ENCODE peak calls at places on chromosome 20, in eight cellular contexts. N, F, V, T, P, D, O and B are unnamed samples.
A peak's percentile ranks its signal among the peaks of the same experiment; 100 is the strongest.

GRCh38 chr20:25355191-25355590 is 35.4 kb downstream of the ABHD12 start:
- DNase-seq in N (no peak), F (no peak), V (no peak), T (no peak), P (no peak), D (no peak), O (no peak), B (no peak)

GRCh38 chr20:41029150-41029872 is 689 bp downstream of the TOP1 start:
- DNase-seq in N (peak; percentile 61), F (peak; percentile 31), V (peak; percentile 69), T (peak; percentile 73), P (no peak), D (no peak), O (peak; percentile 32), B (peak; percentile 35)

GRCh38 chr20:45028424-45029136 is 62.3 kb downstream of the STK4 start:
- DNase-seq in N (no peak), F (no peak), V (no peak), T (no peak), P (no peak), D (no peak), O (no peak), B (no peak)

GRCh38 chr20:21515300-21516179 is 1.7 kb upstream of the NKX2-2 start:
- DNase-seq in N (no peak), F (no peak), V (no peak), T (no peak), P (no peak), D (no peak), O (no peak), B (peak; percentile 58)

GRCh38 chr20:14142171-14142570 is 146.9 kb downstream of the MACROD2 start:
- DNase-seq in N (no peak), F (peak; percentile 63), V (no peak), T (no peak), P (peak; percentile 83), D (no peak), O (peak; percentile 18), B (peak; percentile 16)

GRCh38 chr20:58719971-58720371 is 27.4 kb downstream of the NPEPL1 start:
- DNase-seq in N (peak; percentile 32), F (no peak), V (no peak), T (peak; percentile 48), P (no peak), D (no peak), O (peak; percentile 13), B (no peak)

GRCh38 chr20:47220161-47220582 is 136.3 kb downstream of the ZMYND8 start:
- DNase-seq in N (peak; percentile 49), F (peak; percentile 38), V (no peak), T (no peak), P (no peak), D (no peak), O (peak; percentile 19), B (peak; percentile 12)

GRCh38 chr20:62068997-62069396 is 3.3 kb upstream of the TAF4 start:
- DNase-seq in N (no peak), F (no peak), V (no peak), T (no peak), P (no peak), D (no peak), O (peak; percentile 22), B (no peak)

GRCh38 chr20:15475483-15475882 is 1097.8 kb downstream of the KIF16B start:
- DNase-seq in N (peak; percentile 49), F (peak; percentile 23), V (peak; percentile 49), T (no peak), P (no peak), D (no peak), O (peak; percentile 35), B (no peak)

GRCh38 chr20:17511401-17511800 is 19.8 kb downstream of the BFSP1 start:
- DNase-seq in N (no peak), F (no peak), V (no peak), T (no peak), P (no peak), D (no peak), O (no peak), B (no peak)

GRCh38 chr20:61560361-61560853 is 308.3 kb downstream of the CDH4 start:
- DNase-seq in N (no peak), F (peak; percentile 52), V (no peak), T (no peak), P (no peak), D (no peak), O (peak; percentile 11), B (peak; percentile 8)

GRCh38 chr20:13401596-13401995 is 180.5 kb downstream of the ISM1 start:
- DNase-seq in N (no peak), F (no peak), V (no peak), T (no peak), P (no peak), D (no peak), O (no peak), B (no peak)

GRCh38 chr20:57440678-57441509 is 49.7 kb downstream of the RBM38 start:
- DNase-seq in N (peak; percentile 93), F (peak; percentile 88), V (peak; percentile 82), T (peak; percentile 81), P (peak; percentile 88), D (peak; percentile 66), O (peak; percentile 58), B (no peak)

GRCh38 chr20:59221881-59222238 is 58.2 kb downstream of the ZNF831 start:
- DNase-seq in N (no peak), F (no peak), V (no peak), T (no peak), P (no peak), D (no peak), O (no peak), B (no peak)

GRCh38 chr20:24098886-24099285 is 110.3 kb upstream of the GGTLC1 start:
- DNase-seq in N (no peak), F (no peak), V (no peak), T (no peak), P (no peak), D (no peak), O (no peak), B (no peak)

GRCh38 chr20:47338131-47338628 is 18.3 kb downstream of the ZMYND8 start:
- DNase-seq in N (peak; percentile 56), F (no peak), V (no peak), T (no peak), P (no peak), D (no peak), O (no peak), B (no peak)

GRCh38 chr20:17505664-17506517 is 25.3 kb downstream of the BFSP1 start:
- DNase-seq in N (no peak), F (no peak), V (peak; percentile 63), T (no peak), P (no peak), D (no peak), O (no peak), B (no peak)

GRCh38 chr20:9298906-9299305 is 215.5 kb upstream of the LAMP5 start:
- DNase-seq in N (no peak), F (no peak), V (no peak), T (no peak), P (no peak), D (no peak), O (no peak), B (no peak)

GRCh38 chr20:8720089-8720488 is 348.8 kb upstream of the PLCB4 start:
- DNase-seq in N (no peak), F (no peak), V (no peak), T (no peak), P (no peak), D (no peak), O (no peak), B (no peak)

GRCh38 chr20:48630342-48631075 is 197.3 kb downstream of the PREX1 start:
- DNase-seq in N (no peak), F (no peak), V (no peak), T (no peak), P (no peak), D (no peak), O (no peak), B (no peak)

GRCh38 chr20:47981242-47981641 is 196.0 kb upstream of the SULF2 start:
- DNase-seq in N (no peak), F (no peak), V (no peak), T (no peak), P (no peak), D (no peak), O (no peak), B (no peak)

GRCh38 chr20:38732981-38733380 is 8.7 kb downstream of the SLC32A1 start:
- DNase-seq in N (no peak), F (no peak), V (no peak), T (no peak), P (no peak), D (no peak), O (no peak), B (no peak)

GRCh38 chr20:38735172-38735571 is 10.9 kb downstream of the SLC32A1 start:
- DNase-seq in N (no peak), F (no peak), V (no peak), T (no peak), P (no peak), D (no peak), O (no peak), B (no peak)

GRCh38 chr20:38737887-38738286 is 10.4 kb upstream of the ACTR5 start:
- DNase-seq in N (no peak), F (no peak), V (no peak), T (no peak), P (no peak), D (no peak), O (no peak), B (no peak)
- H3K4me1 ChIP-seq in N (no peaks in the 10 kb centered on the region), F (no peaks in the 10 kb centered on the region), V (no peaks in the 10 kb centered on the region), T (no peaks in the 10 kb centered on the region), P (no peaks in the 10 kb centered on the region), D (no peaks in the 10 kb centered on the region), O (no peaks in the 10 kb centered on the region), B (no peaks in the 10 kb centered on the region)

GRCh38 chr20:55961351-55962320 is 43.7 kb downstream of the CBLN4 start:
- DNase-seq in N (no peak), F (peak; percentile 17), V (no peak), T (no peak), P (peak; percentile 67), D (no peak), O (no peak), B (no peak)
- H3K9me3 ChIP-seq in N (no peaks in the 10 kb centered on the region), F (no peaks in the 10 kb centered on the region), V (no peaks in the 10 kb centered on the region), T (no peaks in the 10 kb centered on the region), P (no peaks in the 10 kb centered on the region), D (no peaks in the 10 kb centered on the region), O (no peaks in the 10 kb centered on the region), B (no peaks in the 10 kb centered on the region)

DNA sequence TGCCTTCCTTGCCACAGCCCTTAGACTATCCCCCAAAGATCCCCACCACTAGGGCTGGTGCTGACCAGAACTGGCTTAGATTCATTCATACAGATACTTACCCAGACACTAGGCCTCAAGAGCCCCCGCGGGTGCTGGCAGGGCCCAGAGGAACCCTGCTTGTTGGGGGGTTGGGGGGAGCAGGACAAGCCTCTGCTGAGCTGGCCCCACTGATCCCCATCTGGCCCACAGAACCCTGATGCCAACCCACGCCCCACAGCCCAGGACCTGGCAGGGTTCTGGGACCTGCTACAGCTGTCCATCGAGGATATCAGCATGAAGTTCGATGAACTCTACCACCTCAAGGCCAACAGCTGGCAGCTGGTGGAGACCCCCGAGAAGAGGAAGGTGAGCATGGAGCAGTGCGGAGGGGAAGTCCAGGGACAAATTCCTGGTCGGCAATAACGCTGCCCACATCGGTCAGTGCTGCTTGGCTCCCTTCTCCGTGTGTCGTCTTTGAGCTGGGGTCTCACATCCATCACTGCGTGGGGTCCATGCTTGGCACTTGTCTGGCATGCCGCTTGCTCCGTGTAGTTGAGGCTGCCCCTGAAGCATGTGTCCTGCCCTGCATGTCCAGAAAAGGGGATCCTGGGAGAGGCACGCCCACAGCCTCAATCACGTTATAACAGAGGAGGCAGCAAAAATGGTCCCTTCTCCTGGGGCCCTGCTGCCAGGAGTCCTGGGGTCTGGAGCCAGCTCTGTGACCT is 15.5 kb upstream of the MYL9 start:
- DNase-seq in N (no peak), F (no peak), V (no peak), T (no peak), P (no peak), D (no peak), O (no peak), B (no peak)
- H3K4me1 ChIP-seq in N (no peaks in the 10 kb centered on the region), F (no peaks in the 10 kb centered on the region), V (no peaks in the 10 kb centered on the region), T (no peaks in the 10 kb centered on the region), P (peaks cover 37% of the 10 kb centered on the region), D (peaks cover 8% of the 10 kb centered on the region), O (peaks cover 4% of the 10 kb centered on the region), B (no peaks in the 10 kb centered on the region)

GRCh38 chr20:52675414-52675813 is 296.7 kb upstream of the TSHZ2 start:
- DNase-seq in N (no peak), F (no peak), V (no peak), T (no peak), P (no peak), D (no peak), O (no peak), B (no peak)
- H3K9me3 ChIP-seq in N (no peaks in the 10 kb centered on the region), F (no peaks in the 10 kb centered on the region), V (no peaks in the 10 kb centered on the region), T (no peaks in the 10 kb centered on the region), P (no peaks in the 10 kb centered on the region), D (no peaks in the 10 kb centered on the region), O (no peaks in the 10 kb centered on the region), B (no peaks in the 10 kb centered on the region)